ENCODE peak calls at places on chromosomes 3 and 15, in seven cellular contexts. B is fibroblast of lung; R is A549; W is activated CD8-positive, alpha-beta T cell treated with anti-CD3 and anti-CD28 coated beads, Interleukin-2, amount 10 ng/mL, durations not matched to agents 7 days and 5 days; O is memory B cell; A is EL; T is epithelial cell of esophagus. H is an unnamed sample.

GRCh38 chr3:127036209-127037020 is 53.5 kb downstream of the PLXNA1 start:
- DNase-seq in B (no peak), R (no peak), W (no peak), O (no peak), A (no peak), T (no peak), H (no peak)

GRCh38 chr3:177946515-177946914 is 589.7 kb upstream of the KCNMB2 start:
- DNase-seq in B (peak), R (no peak), W (no peak), O (no peak), A (no peak), T (no peak), H (peak)

GRCh38 chr15:69593981-69594966 is 141.7 kb downstream of the RPLP1 start:
- DNase-seq in B (peak), R (peak), W (no peak), O (no peak), A (no peak), T (peak), H (peak)

GRCh38 chr15:66684136-66684681 is 17.8 kb upstream of the SMAD6 start:
- DNase-seq in B (no peak), R (no peak), W (no peak), O (no peak), A (no peak), T (peak), H (no peak)

GRCh38 chr3:114127517-114127916 is 51.3 kb downstream of the DRD3 start:
- DNase-seq in B (peak), R (no peak), W (no peak), O (no peak), A (no peak), T (no peak), H (no peak)

GRCh38 chr3:41159581-41160189 is 39.6 kb upstream of the CTNNB1 start:
- DNase-seq in B (no peak), R (peak), W (no peak), O (no peak), A (no peak), T (peak), H (no peak)

GRCh38 chr3:88947013-88947412 is 160.4 kb upstream of the EPHA3 start:
- DNase-seq in B (no peak), R (no peak), W (no peak), O (no peak), A (no peak), T (no peak), H (no peak)

GRCh38 chr15:71790081-71790480 is 20.3 kb upstream of the NR2E3 start:
- DNase-seq in B (no peak), R (peak), W (no peak), O (no peak), A (peak), T (peak), H (no peak)

GRCh38 chr3:148582126-148582525 is 115.6 kb upstream of the AGTR1 start:
- DNase-seq in B (peak), R (no peak), W (no peak), O (no peak), A (no peak), T (no peak), H (no peak)

GRCh38 chr3:71428841-71429609 is 154.5 kb downstream of the FOXP1 start:
- DNase-seq in B (peak), R (no peak), W (no peak), O (no peak), A (no peak), T (peak), H (no peak)

GRCh38 chr3:133115178-133115577 is 77.0 kb downstream of the TMEM108 start:
- DNase-seq in B (peak), R (no peak), W (no peak), O (no peak), A (no peak), T (peak), H (no peak)

GRCh38 chr3:113438224-113438623 is 3.1 kb downstream of the CFAP44 start:
- DNase-seq in B (no peak), R (no peak), W (no peak), O (no peak), A (no peak), T (peak), H (no peak)

GRCh38 chr15:42077680-42078079 is 16.7 kb downstream of the PLA2G4D start:
- DNase-seq in B (no peak), R (no peak), W (no peak), O (no peak), A (no peak), T (no peak), H (no peak)

GRCh38 chr15:34621675-34622074 is 38.2 kb upstream of the GOLGA8B start:
- DNase-seq in B (peak), R (peak), W (no peak), O (no peak), A (peak), T (peak), H (peak)

GRCh38 chr3:108420926-108421325 is 89.5 kb downstream of the MYH15 start:
- DNase-seq in B (peak), R (no peak), W (no peak), O (no peak), A (peak), T (peak), H (no peak)

GRCh38 chr15:90598053-90598577 is 68.4 kb downstream of the CRTC3 start:
- DNase-seq in B (no peak), R (peak), W (peak), O (no peak), A (peak), T (no peak), H (peak)

GRCh38 chr15:89419370-89419984 is 76.9 kb downstream of the RHCG start:
- DNase-seq in B (peak), R (no peak), W (peak), O (no peak), A (peak), T (peak), H (peak)